ENCODE peak calls at places on chromosomes 11 and 22, in nine cellular contexts. V, M, E, R, S, Y, A, T and D are unnamed samples.

GRCh38 chr11:9573054-9573774 is at the start of gene WEE1:
- DNase-seq in S (peak), E (peak), A (peak), Y (peak), V (peak), R (peak), M (peak), T (peak), D (peak)

GRCh38 chr22:37012956-37013355 is 6.3 kb downstream of the TST start:
- DNase-seq in R (no peak), A (no peak), V (no peak), S (no peak), M (no peak), Y (no peak), T (no peak), E (no peak), D (peak)

GRCh38 chr11:76781861-76782500 is 1.2 kb upstream of the TSKU start:
- DNase-seq in V (no peak), Y (no peak), R (no peak), S (no peak), M (no peak), E (no peak), T (no peak), A (no peak), D (no peak)

GRCh38 chr22:27252282-27253049 is 549.1 kb downstream of the MN1 start:
- DNase-seq in M (no peak), R (peak), Y (no peak), S (no peak), A (no peak), E (peak), T (no peak), V (no peak), D (no peak)

GRCh38 chr11:63762662-63763505 is 5.7 kb downstream of the ZFTA start:
- DNase-seq in A (no peak), R (no peak), M (no peak), Y (no peak), T (peak), V (peak), E (peak), S (peak), D (peak)

GRCh38 chr11:57792870-57793269 is 31.3 kb downstream of the CTNND1 start:
- DNase-seq in R (no peak), T (peak), M (no peak), A (no peak), Y (no peak), E (no peak), S (no peak), V (no peak), D (no peak)

GRCh38 chr11:12952094-12952493 is 57.0 kb upstream of the RASSF10 start:
- DNase-seq in T (no peak), V (no peak), R (no peak), A (no peak), Y (no peak), S (no peak), E (no peak), M (no peak), D (no peak)

GRCh38 chr11:109338131-109338530 is 83.9 kb upstream of the C11orf87 start:
- DNase-seq in A (no peak), Y (no peak), M (no peak), E (no peak), R (no peak), S (no peak), T (no peak), V (no peak), D (no peak)

GRCh38 chr22:19853879-19854777 is 546 bp downstream of the GNB1L start:
- DNase-seq in T (peak), R (no peak), A (no peak), V (peak), E (no peak), Y (no peak), S (no peak), M (peak), D (no peak)

GRCh38 chr11:96001037-96001436 is 77.1 kb upstream of the MTMR2 start:
- DNase-seq in E (peak), M (no peak), R (no peak), T (peak), A (no peak), S (no peak), Y (no peak), V (peak), D (peak)

GRCh38 chr11:100592619-100593309 is 94.3 kb upstream of the ARHGAP42 start:
- DNase-seq in R (no peak), Y (no peak), V (no peak), T (no peak), A (no peak), M (no peak), E (no peak), S (no peak), D (no peak)

GRCh38 chr22:39148727-39149535 is 3.5 kb downstream of the CBX7 start:
- DNase-seq in E (no peak), Y (no peak), V (peak), T (peak), M (peak), A (peak), S (no peak), R (no peak), D (peak)

GRCh38 chr22:20569059-20570058 is 61.9 kb downstream of the MED15 start:
- DNase-seq in Y (peak), T (no peak), V (peak), R (peak), A (peak), E (peak), M (peak), S (no peak), D (peak)

GRCh38 chr22:27139935-27140493 is 482.6 kb downstream of the MIAT start:
- DNase-seq in V (no peak), A (no peak), E (peak), S (no peak), R (peak), M (no peak), T (no peak), Y (no peak), D (no peak)

GRCh38 chr11:78784321-78785061 is 209.8 kb upstream of the NARS2 start:
- DNase-seq in S (no peak), E (peak), A (no peak), R (no peak), Y (no peak), M (no peak), T (no peak), V (no peak), D (no peak)

GRCh38 chr11:115146425-115146824 is 357.8 kb downstream of the CADM1 start:
- DNase-seq in E (no peak), A (no peak), V (no peak), S (no peak), M (no peak), Y (no peak), T (no peak), R (no peak), D (no peak)